ENCODE peak calls at places on chromosomes 7 and 10, in eight cellular contexts. J is stomach, X is Kasumi-1, Z is EH, N is NB4, H is endothelial cell, Q is amniotic stem cell, M is GM13977. C is an unnamed sample.

GRCh38 chr7:35263396-35263795 is 9.5 kb upstream of the TBX20 start:
- DNase-seq in J (no peak), X (no peak), Z (no peak), N (no peak), H (no peak), Q (no peak), M (no peak), C (no peak)

GRCh38 chr10:79028456-79029010 is 40.2 kb upstream of the ZMIZ1 start:
- DNase-seq in J (no peak), X (no peak), Z (no peak), N (no peak), H (no peak), Q (no peak), M (no peak), C (no peak)

GRCh38 chr7:129825005-129825553 is 127.7 kb downstream of the UBE2H start:
- DNase-seq in J (no peak), X (peak; percentile 45), Z (peak; percentile 58), N (peak; percentile 29), H (peak; percentile 60), Q (peak; percentile 28), M (peak; percentile 62), C (peak; percentile 83)

GRCh38 chr10:29304259-29305030 is 15.6 kb downstream of the LYZL1 start:
- DNase-seq in J (peak; percentile 57), X (peak; percentile 90), Z (peak; percentile 76), N (peak; percentile 58), H (peak; percentile 65), Q (peak; percentile 48), M (peak; percentile 62), C (peak; percentile 31)

GRCh38 chr7:305410-306151 is 15.6 kb downstream of the FOXL3 start:
- DNase-seq in J (no peak), X (no peak), Z (no peak), N (no peak), H (no peak), Q (no peak), M (no peak), C (no peak)

GRCh38 chr7:114708646-114709045 is 213.2 kb upstream of the MDFIC start:
- DNase-seq in J (no peak), X (no peak), Z (no peak), N (peak; percentile 7), H (no peak), Q (no peak), M (no peak), C (no peak)

GRCh38 chr10:102627446-102628293 is 16.6 kb upstream of the TRIM8 start:
- DNase-seq in J (no peak), X (no peak), Z (peak; percentile 80), N (peak; percentile 31), H (peak; percentile 49), Q (peak; percentile 46), M (no peak), C (no peak)

GRCh38 chr7:128450409-128450808 is 5.3 kb upstream of the HILPDA start:
- DNase-seq in J (no peak), X (no peak), Z (no peak), N (peak; percentile 82), H (no peak), Q (no peak), M (no peak), C (no peak)

GRCh38 chr7:68980011-68980410 is 618.3 kb upstream of the AUTS2 start:
- DNase-seq in J (no peak), X (no peak), Z (peak; percentile 34), N (peak; percentile 2), H (no peak), Q (peak; percentile 2), M (no peak), C (no peak)

GRCh38 chr7:149468208-149468607 is 7.3 kb upstream of the ZNF777 start:
- DNase-seq in J (no peak), X (no peak), Z (peak; percentile 2), N (peak; percentile 62), H (no peak), Q (no peak), M (no peak), C (no peak)

GRCh38 chr7:7567898-7568531 is 1.3 kb downstream of the MIOS start:
- DNase-seq in J (no peak), X (no peak), Z (no peak), N (no peak), H (no peak), Q (no peak), M (peak; percentile 37), C (no peak)

GRCh38 chr10:45424668-45425404 is 50.8 kb downstream of the ALOX5 start:
- DNase-seq in J (no peak), X (peak; percentile 65), Z (no peak), N (no peak), H (no peak), Q (no peak), M (no peak), C (no peak)

GRCh38 chr10:11825796-11826414 is 2.7 kb downstream of the PROSER2 start:
- DNase-seq in J (no peak), X (no peak), Z (peak; percentile 26), N (no peak), H (no peak), Q (no peak), M (no peak), C (no peak)

GRCh38 chr7:26013551-26014083 is 138.4 kb upstream of the NFE2L3 start:
- DNase-seq in J (no peak), X (no peak), Z (no peak), N (no peak), H (no peak), Q (no peak), M (no peak), C (no peak)

GRCh38 chr7:98126311-98127142 is 19.9 kb downstream of the LMTK2 start:
- DNase-seq in J (no peak), X (no peak), Z (peak; percentile 13), N (no peak), H (no peak), Q (no peak), M (no peak), C (no peak)

GRCh38 chr10:28722065-28722803 is 44.9 kb downstream of the BAMBI start:
- DNase-seq in J (no peak), X (no peak), Z (peak; percentile 61), N (no peak), H (peak; percentile 25), Q (peak; percentile 11), M (no peak), C (no peak)

GRCh38 chr7:114181280-114181679 is 233.3 kb upstream of the FOXP2 start:
- DNase-seq in J (no peak), X (no peak), Z (no peak), N (no peak), H (no peak), Q (no peak), M (no peak), C (no peak)

GRCh38 chr10:70695241-70696030 is 23.1 kb downstream of the ADAMTS14 start:
- DNase-seq in J (no peak), X (no peak), Z (peak; percentile 64), N (no peak), H (no peak), Q (no peak), M (no peak), C (no peak)

GRCh38 chr7:30654296-30655090 is 27.8 kb downstream of the CRHR2 start:
- DNase-seq in J (peak; percentile 17), X (no peak), Z (no peak), N (no peak), H (no peak), Q (no peak), M (no peak), C (no peak)

GRCh38 chr10:34295142-34295548 is 520.0 kb downstream of the PARD3 start:
- DNase-seq in J (no peak), X (no peak), Z (peak; percentile 88), N (no peak), H (no peak), Q (no peak), M (no peak), C (no peak)

GRCh38 chr7:74183653-74184450 is 9.7 kb downstream of the EIF4H start:
- DNase-seq in J (no peak), X (no peak), Z (no peak), N (peak; percentile 54), H (no peak), Q (no peak), M (no peak), C (no peak)

GRCh38 chr7:98057157-98057556 is 49.5 kb upstream of the LMTK2 start:
- DNase-seq in J (no peak), X (no peak), Z (no peak), N (no peak), H (no peak), Q (no peak), M (no peak), C (no peak)

GRCh38 chr7:131745645-131746248 is 189.3 kb upstream of the PODXL start:
- DNase-seq in J (no peak), X (peak; percentile 61), Z (peak; percentile 54), N (peak; percentile 48), H (peak; percentile 76), Q (peak; percentile 12), M (no peak), C (no peak)

GRCh38 chr7:142134944-142135343 is 23.4 kb downstream of the MGAM2 start:
- DNase-seq in J (no peak), X (peak; percentile 28), Z (no peak), N (peak; percentile 84), H (no peak), Q (no peak), M (no peak), C (no peak)

GRCh38 chr7:1902231-1902855 is 232.3 kb downstream of the ELFN1 start:
- DNase-seq in J (no peak), X (no peak), Z (no peak), N (no peak), H (no peak), Q (no peak), M (no peak), C (no peak)

GRCh38 chr7:6121141-6121540 is 90.0 kb downstream of the ANKRD61 start:
- DNase-seq in J (no peak), X (no peak), Z (peak; percentile 26), N (peak; percentile 23), H (no peak), Q (no peak), M (no peak), C (no peak)

GRCh38 chr7:95509199-95509598 is 23.5 kb downstream of the ASB4 start:
- DNase-seq in J (no peak), X (no peak), Z (peak; percentile 69), N (peak; percentile 19), H (peak; percentile 40), Q (no peak), M (no peak), C (peak; percentile 1)

GRCh38 chr7:919114-919442 is 35.4 kb downstream of the ADAP1 start:
- DNase-seq in J (no peak), X (no peak), Z (no peak), N (no peak), H (no peak), Q (no peak), M (no peak), C (no peak)

GRCh38 chr10:88185830-88186229 is 322.4 kb downstream of the PTEN start:
- DNase-seq in J (no peak), X (no peak), Z (no peak), N (no peak), H (no peak), Q (no peak), M (no peak), C (no peak)

GRCh38 chr10:114584419-114584818 is 73.7 kb downstream of the ABLIM1 start:
- DNase-seq in J (no peak), X (no peak), Z (peak; percentile 73), N (no peak), H (no peak), Q (peak; percentile 3), M (no peak), C (no peak)

GRCh38 chr7:29370531-29371314 is 176.1 kb downstream of the CHN2 start:
- DNase-seq in J (peak; percentile 72), X (no peak), Z (no peak), N (no peak), H (no peak), Q (no peak), M (no peak), C (no peak)